ENCODE peak calls at places on chromosome 6, in five cellular contexts. F, U, H, C and L are unnamed samples.
A peak's percentile ranks its signal among the peaks of the same experiment; 100 is the strongest.

GRCh38 chr6:83019741-83020140 is 45.9 kb downstream of the UBE3D start:
- DNase-seq in F (no peak), U (no peak), H (no peak), C (peak; percentile 1), L (no peak)

GRCh38 chr6:157774153-157775135 is 48.6 kb upstream of the SNX9 start:
- DNase-seq in F (no peak), U (peak; percentile 92), H (no peak), C (no peak), L (peak; percentile 17)

GRCh38 chr6:111210074-111210729 is 122.9 kb downstream of the SLC16A10 start:
- DNase-seq in F (peak; percentile 73), U (peak; percentile 21), H (no peak), C (no peak), L (peak; percentile 44)

GRCh38 chr6:158686791-158687381 is 37.0 kb downstream of the SYTL3 start:
- DNase-seq in F (no peak), U (no peak), H (no peak), C (no peak), L (no peak)

GRCh38 chr6:22442826-22443225 is 126.5 kb upstream of the HDGFL1 start:
- DNase-seq in F (peak; percentile 31), U (no peak), H (no peak), C (no peak), L (no peak)

GRCh38 chr6:132675002-132675401 is 16.0 kb upstream of the TAAR1 start:
- DNase-seq in F (no peak), U (no peak), H (no peak), C (no peak), L (no peak)

GRCh38 chr6:10014561-10014960 is 400.3 kb downstream of the TFAP2A start:
- DNase-seq in F (no peak), U (no peak), H (no peak), C (no peak), L (no peak)

GRCh38 chr6:132483779-132484679 is 28.9 kb downstream of the STX7 start:
- DNase-seq in F (peak; percentile 71), U (peak; percentile 61), H (no peak), C (no peak), L (peak; percentile 43)

GRCh38 chr6:157056275-157056674 is 267.0 kb downstream of the TMEM242 start:
- DNase-seq in F (no peak), U (no peak), H (no peak), C (no peak), L (no peak)

GRCh38 chr6:168050861-168051586 is 28.0 kb downstream of the FRMD1 start:
- DNase-seq in F (no peak), U (no peak), H (no peak), C (no peak), L (no peak)

GRCh38 chr6:152458648-152459047 is 178.5 kb downstream of the SYNE1 start:
- DNase-seq in F (peak; percentile 48), U (no peak), H (no peak), C (no peak), L (no peak)

GRCh38 chr6:87968435-87969278 is 79.0 kb upstream of the SPACA1 start:
- DNase-seq in F (peak; percentile 3), U (no peak), H (peak; percentile 26), C (no peak), L (peak; percentile 33)

GRCh38 chr6:34319471-34319885 is 70.7 kb upstream of the SMIM29 start:
- DNase-seq in F (no peak), U (no peak), H (no peak), C (no peak), L (no peak)

GRCh38 chr6:47478233-47479155 is 905 bp downstream of the CD2AP start:
- DNase-seq in F (peak; percentile 63), U (no peak), H (no peak), C (no peak), L (peak; percentile 19)

GRCh38 chr6:33746036-33746600 is 587 bp downstream of the IP6K3 start:
- DNase-seq in F (no peak), U (peak; percentile 36), H (no peak), C (no peak), L (no peak)

GRCh38 chr6:27138837-27139752 is 108.4 kb upstream of the PRSS16 start:
- DNase-seq in F (peak; percentile 58), U (peak; percentile 48), H (peak; percentile 55), C (peak; percentile 91), L (no peak)
- TF ChIP-seq POLR2A in F (peak; percentile 90), U (peak; percentile 98), H (no peak), C (peak; percentile 99), L (no peak)

GRCh38 chr6:13703496-13703895 is 8.1 kb downstream of the RANBP9 start:
- DNase-seq in F (peak; percentile 71), U (no peak), H (no peak), C (no peak), L (no peak)

GRCh38 chr6:13697857-13698256 is 13.8 kb downstream of the RANBP9 start:
- DNase-seq in F (no peak), U (no peak), H (no peak), C (no peak), L (no peak)

GRCh38 chr6:13700232-13700631 is 11.4 kb downstream of the RANBP9 start:
- DNase-seq in F (no peak), U (no peak), H (no peak), C (no peak), L (no peak)

GRCh38 chr6:13698715-13699114 is 12.9 kb downstream of the RANBP9 start:
- DNase-seq in F (no peak), U (no peak), H (no peak), C (no peak), L (no peak)

GRCh38 chr6:13702809-13703302 is 8.8 kb downstream of the RANBP9 start:
- DNase-seq in F (no peak), U (no peak), H (no peak), C (no peak), L (no peak)
- TF ChIP-seq POLR2AphosphoS5 in F (no peak), U (no peak), H (no peak), C (no peak), L (no peak)

GRCh38 chr6:137655291-137655690 is 161.1 kb upstream of the OLIG3 start:
- DNase-seq in F (no peak), U (no peak), H (no peak), C (no peak), L (no peak)
- H3K9me3 ChIP-seq in F (no peaks in the 10 kb centered on the region), U (no peaks in the 10 kb centered on the region), H (peaks cover 38% of the 10 kb centered on the region), C (peaks cover 35% of the 10 kb centered on the region), L (no peaks in the 10 kb centered on the region)

DNA sequence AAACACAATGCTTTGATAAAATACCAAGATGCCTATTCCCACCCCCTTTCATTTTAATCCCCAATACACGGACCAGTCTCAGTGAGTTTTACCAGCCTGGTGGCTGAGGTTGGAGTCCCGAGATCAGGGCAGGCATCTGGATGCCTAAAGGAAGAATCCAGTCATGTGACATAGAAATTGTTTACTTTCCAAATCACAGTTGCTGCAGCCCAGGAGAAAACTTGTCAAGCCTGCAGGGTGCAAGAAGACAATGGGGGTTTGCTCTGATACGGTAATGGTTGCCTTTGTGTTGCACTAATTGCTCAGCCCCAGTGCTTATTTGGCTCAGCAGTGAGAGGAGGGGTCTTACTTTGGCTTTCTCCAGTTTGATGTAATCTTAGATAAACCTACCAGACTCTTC is 308.5 kb upstream of the POU3F2 start:
- DNase-seq in F (no peak), U (no peak), H (no peak), C (peak; percentile 56), L (no peak)
- TF ChIP-seq POLR2A in F (no peak), U (no peak), H (no peak), C (no peak), L (no peak)

DNA sequence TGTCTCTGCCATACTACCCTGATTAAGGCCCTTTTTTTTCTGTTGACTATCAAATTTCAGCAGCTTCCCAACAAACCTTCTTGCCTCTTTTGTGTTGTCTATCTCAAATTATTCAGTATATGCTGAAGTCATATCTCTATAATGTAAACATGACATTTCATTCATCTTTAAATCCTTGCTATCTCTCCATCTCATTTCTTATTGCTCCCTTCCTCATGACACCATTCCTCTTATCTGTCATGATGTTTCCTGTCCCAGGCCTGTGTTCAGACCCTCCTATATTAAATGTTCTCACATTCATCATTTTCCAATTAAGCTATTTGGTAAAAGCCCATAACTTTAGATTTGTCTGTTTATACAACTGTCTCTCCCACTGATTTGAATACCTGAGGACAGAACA is 482.6 kb downstream of the EPM2A start:
- DNase-seq in F (no peak), U (no peak), H (no peak), C (no peak), L (no peak)
- TF ChIP-seq POLR2AphosphoS5 in F (no peak), U (no peak), H (no peak), C (no peak), L (no peak)

DNA sequence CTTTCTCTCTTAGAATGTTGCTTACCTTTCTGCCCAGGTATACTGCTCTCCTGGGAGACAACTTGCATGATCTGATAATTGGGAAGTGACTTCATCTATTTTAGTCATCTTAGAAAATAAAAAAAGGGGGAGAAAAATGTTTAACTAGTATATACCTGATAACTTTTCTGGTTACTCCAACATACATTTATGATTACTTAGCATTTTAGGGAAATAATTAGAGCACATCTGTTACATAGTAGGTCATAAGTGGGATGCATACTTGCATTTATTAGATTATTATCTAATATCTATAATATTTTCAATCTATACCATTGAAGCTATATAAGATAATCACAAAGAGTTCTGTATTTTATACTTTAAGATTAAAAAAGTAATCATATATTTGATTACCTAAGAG is 193.9 kb upstream of the EYS start:
- DNase-seq in F (no peak), U (no peak), H (no peak), C (no peak), L (no peak)
- H3K9me3 ChIP-seq in F (no peaks in the 10 kb centered on the region), U (no peaks in the 10 kb centered on the region), H (peaks cover 4% of the 10 kb centered on the region), C (peaks cover 4% of the 10 kb centered on the region), L (no peaks in the 10 kb centered on the region)

GRCh38 chr6:109686566-109686965 is 4.4 kb downstream of the AK9 start:
- DNase-seq in F (no peak), U (no peak), H (no peak), C (no peak), L (no peak)

GRCh38 chr6:109690373-109690739 is 646 bp downstream of the AK9 start:
- DNase-seq in F (no peak), U (peak; percentile 69), H (peak; percentile 76), C (peak; percentile 47), L (peak; percentile 42)

GRCh38 chr6:109687271-109687721 is 3.7 kb downstream of the AK9 start:
- DNase-seq in F (peak; percentile 34), U (no peak), H (no peak), C (no peak), L (no peak)

GRCh38 chr6:109693128-109693527 is 2.0 kb downstream of the FIG4 start:
- DNase-seq in F (no peak), U (no peak), H (no peak), C (no peak), L (no peak)

GRCh38 chr6:109690740-109691687 is at the start of the genes AK9 and FIG4:
- DNase-seq in F (peak; percentile 95), U (peak; percentile 91), H (peak; percentile 95), C (peak; percentile 84), L (peak; percentile 91)
- TF ChIP-seq POLR2A in F (peak; percentile 63), U (peak; percentile 69), H (no peak), C (peak; percentile 71), L (peak; percentile 73)

DNA sequence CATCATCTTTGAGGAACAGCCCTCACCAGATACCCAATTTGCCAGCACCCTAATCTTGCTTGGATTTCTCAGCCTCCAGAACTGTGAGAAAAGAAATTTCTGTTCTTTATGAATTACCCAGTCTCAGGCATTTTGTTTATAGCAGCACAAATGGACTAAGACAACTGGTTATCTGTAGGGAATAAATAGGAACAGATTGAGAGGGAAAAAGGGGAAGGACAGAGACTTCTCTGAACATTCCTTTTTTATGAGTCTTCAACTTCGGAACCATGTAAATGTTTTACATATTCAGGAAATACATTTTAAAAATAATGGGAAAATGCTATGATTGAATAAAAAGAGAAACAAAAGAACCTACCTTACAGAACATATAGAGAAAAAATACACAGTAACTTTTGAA is 20.9 kb downstream of the KCTD20 start:
- DNase-seq in F (no peak), U (no peak), H (no peak), C (no peak), L (no peak)
- TF ChIP-seq POLR2AphosphoS5 in F (no peak), U (no peak), H (no peak), C (no peak), L (no peak)

GRCh38 chr6:169470790-169471189 is 217.1 kb upstream of the THBS2 start:
- DNase-seq in F (no peak), U (no peak), H (no peak), C (no peak), L (no peak)
- H3K9me3 ChIP-seq in F (no peaks in the 10 kb centered on the region), U (no peaks in the 10 kb centered on the region), H (peaks cover 7% of the 10 kb centered on the region), C (peaks cover 25% of the 10 kb centered on the region), L (no peaks in the 10 kb centered on the region)